ENCODE peak calls at places on chromosomes 2 and 18, in nine cellular contexts. J is left lung; O is lower lobe of right lung; T is fibroblast of pulmonary artery; D is AG09309; K is IMR-90; W is CD8-positive, alpha-beta T cell; Q is colonic mucosa; B is GM06990. S is an unnamed sample.

GRCh38 chr18:55054591-55054990 is 95.3 kb upstream of the CCDC68 start:
- DNase-seq in J (no peak), O (no peak), T (no peak), D (no peak), K (no peak), W (no peak), Q (no peak), B (no peak), S (no peak)

GRCh38 chr2:167733750-167734149 is 513.6 kb downstream of the STK39 start:
- DNase-seq in J (no peak), O (no peak), T (no peak), D (no peak), K (peak; percentile 11), W (no peak), Q (peak; percentile 41), B (no peak), S (no peak)

GRCh38 chr2:175143678-175144077 is 24.3 kb downstream of the ATF2 start:
- DNase-seq in J (no peak), O (no peak), T (no peak), D (no peak), K (no peak), W (no peak), Q (no peak), B (no peak), S (no peak)

GRCh38 chr2:227780981-227781630 is 32.5 kb upstream of the CCL20 start:
- DNase-seq in J (no peak), O (no peak), T (no peak), D (no peak), K (no peak), W (no peak), Q (peak; percentile 89), B (no peak), S (no peak)

GRCh38 chr2:120104002-120104467 is 91.2 kb downstream of the EPB41L5 start:
- DNase-seq in J (no peak), O (no peak), T (peak; percentile 76), D (peak; percentile 28), K (peak; percentile 99), W (no peak), Q (no peak), B (no peak), S (peak; percentile 88)

GRCh38 chr18:7812431-7813063 is 245.4 kb downstream of the PTPRM start:
- DNase-seq in J (no peak), O (no peak), T (peak; percentile 76), D (peak; percentile 62), K (peak; percentile 73), W (no peak), Q (no peak), B (no peak), S (peak; percentile 66)

GRCh38 chr2:201950606-201951005 is 83.0 kb upstream of the FZD7 start:
- DNase-seq in J (no peak), O (no peak), T (no peak), D (no peak), K (peak; percentile 54), W (no peak), Q (no peak), B (no peak), S (no peak)

GRCh38 chr2:235623052-235623451 is 129.2 kb downstream of the AGAP1 start:
- DNase-seq in J (no peak), O (no peak), T (no peak), D (no peak), K (no peak), W (no peak), Q (no peak), B (no peak), S (no peak)

GRCh38 chr2:58896600-58896999 is 655.5 kb upstream of the FANCL start:
- DNase-seq in J (no peak), O (no peak), T (peak; percentile 9), D (no peak), K (peak; percentile 6), W (no peak), Q (no peak), B (no peak), S (no peak)

GRCh38 chr18:2410688-2411087 is 160.6 kb downstream of the METTL4 start:
- DNase-seq in J (no peak), O (no peak), T (peak; percentile 22), D (no peak), K (no peak), W (no peak), Q (no peak), B (no peak), S (no peak)

GRCh38 chr2:86815616-86816015 is 24.9 kb upstream of the CD8A start:
- DNase-seq in J (no peak), O (no peak), T (no peak), D (no peak), K (no peak), W (no peak), Q (no peak), B (no peak), S (no peak)

GRCh38 chr2:45191096-45191863 is 182.0 kb upstream of the SIX2 start:
- DNase-seq in J (peak; percentile 51), O (no peak), T (peak; percentile 44), D (no peak), K (peak; percentile 68), W (no peak), Q (no peak), B (no peak), S (no peak)

GRCh38 chr18:31162825-31163435 is at the start of gene DSC1:
- DNase-seq in J (no peak), O (no peak), T (no peak), D (no peak), K (no peak), W (no peak), Q (no peak), B (no peak), S (no peak)

GRCh38 chr18:80208620-80209019 is 38.7 kb downstream of the PARD6G start:
- DNase-seq in J (no peak), O (no peak), T (no peak), D (no peak), K (no peak), W (no peak), Q (no peak), B (no peak), S (no peak)

GRCh38 chr2:222733846-222734689 is 62.6 kb downstream of the MOGAT1 start:
- DNase-seq in J (no peak), O (no peak), T (peak; percentile 70), D (no peak), K (no peak), W (no peak), Q (peak; percentile 53), B (no peak), S (peak; percentile 31)

GRCh38 chr2:151657667-151658076 is 76.6 kb downstream of the NEB start:
- DNase-seq in J (no peak), O (no peak), T (no peak), D (no peak), K (no peak), W (no peak), Q (no peak), B (no peak), S (no peak)

DNA sequence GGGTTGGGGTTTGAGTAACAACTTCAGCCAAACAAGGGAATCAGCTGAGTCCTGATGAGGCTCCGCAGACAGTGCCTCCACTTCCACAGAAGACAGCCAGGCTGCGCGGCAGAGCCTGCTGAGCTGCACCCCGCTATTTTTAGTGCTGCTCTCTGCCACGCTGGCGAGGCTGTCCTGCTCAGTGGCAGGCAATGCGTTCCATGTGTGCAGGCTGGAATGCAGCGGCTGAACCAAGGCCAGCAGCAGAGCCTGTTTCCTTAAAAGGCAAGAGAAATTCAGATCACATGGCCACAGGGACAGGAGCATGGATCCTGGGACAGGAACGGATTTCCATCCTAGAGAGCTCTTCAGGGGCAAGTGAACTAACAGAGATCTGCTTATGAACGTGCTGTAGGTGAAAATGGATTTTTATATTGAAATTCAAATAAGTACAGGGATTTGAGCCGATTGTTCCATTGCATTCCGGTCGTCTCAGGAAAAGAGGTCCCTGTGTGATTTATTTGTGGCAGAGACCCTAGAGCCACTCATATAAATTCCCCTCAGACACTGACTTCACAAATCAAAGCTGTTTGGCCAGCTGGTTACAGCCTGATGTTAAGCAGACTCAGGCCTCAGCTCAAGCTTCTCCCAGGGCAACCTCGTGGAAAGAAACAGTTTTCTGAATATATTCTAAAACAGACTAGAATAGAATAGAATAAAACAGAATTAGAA is 98.6 kb downstream of the COL6A3 start:
- DNase-seq in J (peak; percentile 89), O (peak; percentile 80), T (peak; percentile 97), D (peak; percentile 93), K (peak; percentile 98), W (no peak), Q (peak; percentile 54), B (no peak), S (peak; percentile 97)
- TF ChIP-seq CTCF in J (no peak), O (peak; percentile 18), T (peak; percentile 37), D (peak; percentile 49), K (peak; percentile 45), W (no peak), Q (no peak), B (no peak), S (peak; percentile 64)

GRCh38 chr18:10485475-10485874 is 31.0 kb downstream of the APCDD1 start:
- DNase-seq in J (no peak), O (no peak), T (no peak), D (no peak), K (no peak), W (no peak), Q (no peak), B (no peak), S (no peak)

GRCh38 chr18:10488022-10488421 is 33.6 kb downstream of the APCDD1 start:
- DNase-seq in J (no peak), O (no peak), T (no peak), D (no peak), K (peak; percentile 23), W (no peak), Q (no peak), B (no peak), S (no peak)

GRCh38 chr18:10495936-10496335 is 29.9 kb upstream of the NAPG start:
- DNase-seq in J (no peak), O (no peak), T (no peak), D (no peak), K (no peak), W (no peak), Q (no peak), B (no peak), S (no peak)

GRCh38 chr18:10487161-10487560 is 32.7 kb downstream of the APCDD1 start:
- DNase-seq in J (no peak), O (no peak), T (no peak), D (no peak), K (no peak), W (no peak), Q (no peak), B (no peak), S (no peak)

GRCh38 chr18:10490401-10491289 is 35.2 kb upstream of the NAPG start:
- DNase-seq in J (no peak), O (no peak), T (no peak), D (no peak), K (no peak), W (peak; percentile 27), Q (no peak), B (peak; percentile 62), S (no peak)
- TF ChIP-seq CTCF in J (no peak), O (peak; percentile 19), T (no peak), D (no peak), K (no peak), W (peak; percentile 62), Q (no peak), B (peak; percentile 81), S (no peak)

GRCh38 chr2:208657468-208657867 is 250.9 kb downstream of the PTH2R start:
- DNase-seq in J (no peak), O (no peak), T (no peak), D (no peak), K (no peak), W (no peak), Q (no peak), B (no peak), S (no peak)
- TF ChIP-seq CTCF in J (no peak), O (no peak), T (no peak), D (no peak), K (no peak), W (no peak), Q (peak; percentile 30), B (no peak), S (no peak)

GRCh38 chr2:145186303-145186702 is 666.4 kb upstream of the ZEB2 start:
- DNase-seq in J (no peak), O (no peak), T (no peak), D (no peak), K (peak; percentile 23), W (no peak), Q (no peak), B (peak; percentile 4), S (no peak)
- TF ChIP-seq CTCF in J (no peak), O (peak; percentile 7), T (no peak), D (peak; percentile 8), K (no peak), W (no peak), Q (no peak), B (peak; percentile 37), S (peak; percentile 66)